ENCODE peak calls at places on chromosomes 12 and 14, in five cellular contexts. One of them, this sample, is unnamed.

GRCh38 chr14:73762375-73762822 is 48.2 kb upstream of the PNMA1 start:
- DNase-seq in neural progenitor cell: no peak
- DNase-seq in H1: no peak
- DNase-seq in kidney: no peak
- DNase-seq in mesendoderm: no peak
- DNase-seq in this sample: no peak

GRCh38 chr12:60201891-60202290 is 606.1 kb downstream of the SLC16A7 start:
- DNase-seq in H1: no peak
- DNase-seq in mesendoderm: no peak
- DNase-seq in kidney: no peak
- DNase-seq in neural progenitor cell: no peak
- DNase-seq in this sample: no peak

GRCh38 chr12:45234134-45234865 is 18.4 kb downstream of the ANO6 start:
- DNase-seq in neural progenitor cell: peak; percentile 61
- DNase-seq in kidney: no peak
- DNase-seq in mesendoderm: peak; percentile 97
- DNase-seq in H1: no peak
- DNase-seq in this sample: peak; percentile 91

GRCh38 chr14:74852922-74853530 is 22.9 kb downstream of the PROX2 start:
- DNase-seq in mesendoderm: no peak
- DNase-seq in H1: no peak
- DNase-seq in kidney: no peak
- DNase-seq in neural progenitor cell: no peak
- DNase-seq in this sample: no peak

GRCh38 chr12:47747596-47748506 is 10.8 kb downstream of the RAPGEF3 start:
- DNase-seq in kidney: no peak
- DNase-seq in H1: no peak
- DNase-seq in neural progenitor cell: no peak
- DNase-seq in mesendoderm: no peak
- DNase-seq in this sample: no peak

GRCh38 chr14:39180553-39180952 is 5.5 kb downstream of the PNN start:
- DNase-seq in kidney: no peak
- DNase-seq in neural progenitor cell: no peak
- DNase-seq in mesendoderm: no peak
- DNase-seq in H1: no peak
- DNase-seq in this sample: no peak

GRCh38 chr12:52521175-52521574 is 981 bp upstream of the KRT5 start:
- DNase-seq in mesendoderm: peak; percentile 70
- DNase-seq in neural progenitor cell: no peak
- DNase-seq in kidney: no peak
- DNase-seq in H1: peak; percentile 45
- DNase-seq in this sample: peak; percentile 77

GRCh38 chr12:45893240-45893639 is 97.1 kb downstream of the SCAF11 start:
- DNase-seq in neural progenitor cell: peak; percentile 73
- DNase-seq in mesendoderm: peak; percentile 74
- DNase-seq in kidney: no peak
- DNase-seq in H1: no peak
- DNase-seq in this sample: peak; percentile 80

GRCh38 chr14:61493996-61494395 is 172.6 kb downstream of the PRKCH start:
- DNase-seq in neural progenitor cell: no peak
- DNase-seq in kidney: no peak
- DNase-seq in mesendoderm: no peak
- DNase-seq in H1: no peak
- DNase-seq in this sample: no peak

GRCh38 chr12:19154696-19155095 is 25.2 kb downstream of the PLEKHA5 start:
- DNase-seq in H1: no peak
- DNase-seq in kidney: no peak
- DNase-seq in neural progenitor cell: no peak
- DNase-seq in mesendoderm: no peak
- DNase-seq in this sample: no peak

GRCh38 chr14:64906022-64906421 is 8.2 kb upstream of the CHURC1 start:
- DNase-seq in H1: no peak
- DNase-seq in neural progenitor cell: no peak
- DNase-seq in mesendoderm: no peak
- DNase-seq in kidney: no peak
- DNase-seq in this sample: no peak

GRCh38 chr12:119683413-119683812 is 15.5 kb downstream of the PRKAB1 start:
- DNase-seq in neural progenitor cell: no peak
- DNase-seq in mesendoderm: no peak
- DNase-seq in H1: no peak
- DNase-seq in kidney: no peak
- DNase-seq in this sample: no peak

GRCh38 chr14:102249041-102249440 is 55.9 kb downstream of the MOK start:
- DNase-seq in neural progenitor cell: no peak
- DNase-seq in H1: no peak
- DNase-seq in kidney: no peak
- DNase-seq in mesendoderm: peak; percentile 28
- DNase-seq in this sample: no peak

GRCh38 chr12:106711316-106711715 is 63.2 kb upstream of the RIC8B start:
- DNase-seq in kidney: no peak
- DNase-seq in mesendoderm: no peak
- DNase-seq in neural progenitor cell: no peak
- DNase-seq in H1: no peak
- DNase-seq in this sample: no peak

GRCh38 chr12:122895290-122895689 is 634 bp downstream of the VPS37B start:
- DNase-seq in H1: no peak
- DNase-seq in mesendoderm: no peak
- DNase-seq in kidney: no peak
- DNase-seq in neural progenitor cell: no peak
- DNase-seq in this sample: no peak

GRCh38 chr14:90905531-90905930 is 89.3 kb upstream of the TTC7B start:
- DNase-seq in neural progenitor cell: no peak
- DNase-seq in H1: no peak
- DNase-seq in mesendoderm: no peak
- DNase-seq in kidney: no peak
- DNase-seq in this sample: no peak

GRCh38 chr12:124720687-124721500 is 142.8 kb downstream of the SCARB1 start:
- DNase-seq in mesendoderm: no peak
- DNase-seq in neural progenitor cell: no peak
- DNase-seq in kidney: peak; percentile 86
- DNase-seq in H1: no peak
- DNase-seq in this sample: no peak

GRCh38 chr14:85234626-85235025 is 295.3 kb upstream of the FLRT2 start:
- DNase-seq in mesendoderm: peak; percentile 36
- DNase-seq in H1: no peak
- DNase-seq in kidney: no peak
- DNase-seq in neural progenitor cell: no peak
- DNase-seq in this sample: no peak

GRCh38 chr12:53591301-53592206 is 34.6 kb downstream of the ATF7 start:
- DNase-seq in neural progenitor cell: peak; percentile 20
- DNase-seq in mesendoderm: no peak
- DNase-seq in kidney: no peak
- DNase-seq in H1: no peak
- DNase-seq in this sample: no peak
- H3K27ac ChIP-seq in neural progenitor cell: peak overlapping the region; percentile 68
- H3K27ac ChIP-seq in mesendoderm: no peak overlapping the region
- H3K27ac ChIP-seq in kidney: no peak overlapping the region
- H3K27ac ChIP-seq in H1: no peak overlapping the region
- H3K27ac ChIP-seq in this sample: peak overlapping the region; percentile 3

DNA sequence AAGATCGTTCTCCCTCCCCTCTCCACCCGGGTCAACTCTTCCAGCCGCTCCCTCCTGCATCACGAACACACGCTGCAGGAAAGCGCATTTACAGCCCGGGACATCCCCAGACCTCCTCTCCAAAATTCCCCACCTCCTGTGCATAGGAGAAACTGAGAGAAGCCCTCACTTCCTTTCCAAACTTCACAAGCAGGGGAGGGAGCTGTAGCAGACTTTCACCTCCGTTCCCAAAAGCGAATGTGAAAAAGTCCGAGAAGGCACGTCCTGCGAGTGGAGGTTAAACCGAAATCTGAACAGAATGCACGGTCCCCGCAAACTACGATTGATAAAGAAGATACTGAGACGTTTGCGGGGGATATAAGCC is 467 bp downstream of the BCAT1 start:
- DNase-seq in neural progenitor cell: peak; percentile 45
- DNase-seq in mesendoderm: peak; percentile 83
- DNase-seq in kidney: no peak
- DNase-seq in H1: peak; percentile 57
- DNase-seq in this sample: peak; percentile 81
- H3K9ac ChIP-seq in neural progenitor cell: peak overlapping the region; percentile 75
- H3K9ac ChIP-seq in mesendoderm: peak overlapping the region; percentile 93
- H3K9ac ChIP-seq in kidney: no peak overlapping the region
- H3K9ac ChIP-seq in H1: peak overlapping the region; percentile 98
- H3K9ac ChIP-seq in this sample: peak overlapping the region; percentile 88

GRCh38 chr14:22539831-22540230 is 49.2 kb downstream of the DAD1 start:
- DNase-seq in mesendoderm: no peak
- DNase-seq in neural progenitor cell: no peak
- DNase-seq in kidney: no peak
- DNase-seq in H1: no peak
- DNase-seq in this sample: no peak

GRCh38 chr14:22540286-22540685 is 48.7 kb downstream of the DAD1 start:
- DNase-seq in H1: no peak
- DNase-seq in neural progenitor cell: no peak
- DNase-seq in mesendoderm: no peak
- DNase-seq in kidney: no peak
- DNase-seq in this sample: no peak

GRCh38 chr14:22537436-22538310 is 51.4 kb downstream of the DAD1 start:
- DNase-seq in mesendoderm: no peak
- DNase-seq in kidney: no peak
- DNase-seq in H1: no peak
- DNase-seq in neural progenitor cell: no peak
- DNase-seq in this sample: no peak

GRCh38 chr14:22536853-22537338 is 52.1 kb downstream of the DAD1 start:
- DNase-seq in mesendoderm: peak; percentile 85
- DNase-seq in kidney: peak; percentile 78
- DNase-seq in neural progenitor cell: no peak
- DNase-seq in H1: no peak
- DNase-seq in this sample: no peak

DNA sequence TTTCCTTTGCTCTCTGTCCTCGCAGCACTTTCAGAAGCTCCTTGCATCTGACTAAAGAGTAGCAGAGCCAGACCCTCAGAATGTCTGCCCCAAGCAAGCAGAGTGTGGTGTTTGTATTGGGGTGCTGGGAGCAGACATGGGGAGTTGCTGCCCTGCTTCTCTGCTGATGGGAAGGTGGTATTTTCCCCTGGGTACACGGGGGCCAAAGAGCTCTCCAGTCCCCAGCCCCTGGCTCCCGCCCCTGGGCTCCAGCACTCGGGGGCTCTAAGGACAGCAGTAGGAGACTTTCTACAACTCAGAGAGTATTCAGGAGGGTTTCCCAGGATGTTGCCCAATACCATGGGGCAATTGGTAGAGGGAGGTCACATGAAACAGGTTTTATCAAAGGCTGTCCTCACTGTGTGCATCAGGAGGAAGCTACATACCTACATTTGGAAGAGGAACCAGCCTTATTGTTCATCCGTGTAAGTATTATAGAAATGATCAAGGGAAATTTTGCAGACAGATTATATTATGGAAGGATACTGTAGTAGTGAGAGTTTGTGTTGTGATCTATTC is 50.3 kb downstream of the DAD1 start:
- DNase-seq in neural progenitor cell: no peak
- DNase-seq in kidney: no peak
- DNase-seq in mesendoderm: no peak
- DNase-seq in H1: no peak
- DNase-seq in this sample: no peak
- H3K4me3 ChIP-seq in neural progenitor cell: no peak overlapping the region
- H3K4me3 ChIP-seq in kidney: no peak overlapping the region
- H3K4me3 ChIP-seq in mesendoderm: no peak overlapping the region
- H3K4me3 ChIP-seq in H1: no peak overlapping the region
- H3K4me3 ChIP-seq in this sample: no peak overlapping the region

DNA sequence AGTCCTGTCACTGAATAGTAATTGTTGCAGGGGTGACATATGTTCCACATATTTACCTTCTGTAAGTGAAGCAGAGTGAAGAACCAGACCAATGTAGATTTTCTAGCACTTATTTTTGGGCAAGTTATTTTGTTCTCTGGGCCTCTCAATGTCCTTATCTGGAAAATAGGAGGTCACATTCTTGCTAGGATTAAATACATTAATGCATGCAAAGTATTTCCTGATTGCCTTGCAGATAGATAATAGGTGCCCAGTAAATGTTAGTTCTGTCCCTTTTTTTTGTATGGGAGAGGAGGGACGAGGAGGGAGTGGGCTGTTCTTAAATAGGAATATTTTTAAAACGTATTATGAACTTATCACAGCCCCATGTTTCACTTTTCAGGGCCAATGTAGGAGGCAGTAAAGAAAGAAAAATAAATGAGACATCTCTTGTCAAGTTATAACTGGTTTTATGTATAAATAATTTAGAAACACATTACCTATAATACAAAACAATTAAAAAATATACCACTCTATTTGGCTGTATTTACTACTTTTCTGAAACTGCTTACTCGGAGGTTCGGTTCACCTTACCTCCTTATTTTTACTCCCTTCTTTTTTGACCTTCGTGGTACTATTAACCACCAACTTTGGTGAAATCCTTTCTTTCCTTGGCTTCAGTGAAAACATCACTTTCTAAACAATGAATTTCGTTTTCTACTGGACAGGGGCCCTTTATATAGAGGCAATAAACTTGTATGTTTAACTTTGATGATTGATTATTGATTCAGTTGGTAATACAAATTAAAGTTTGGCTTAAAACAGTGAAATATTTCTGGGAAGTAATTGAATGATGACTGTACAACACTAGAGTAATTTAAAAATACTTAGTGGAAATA is 41.9 kb downstream of the DIP2B start:
- DNase-seq in mesendoderm: peak; percentile 61
- DNase-seq in H1: no peak
- DNase-seq in kidney: no peak
- DNase-seq in neural progenitor cell: no peak
- DNase-seq in this sample: no peak
- H3K27ac ChIP-seq in mesendoderm: no peak overlapping the region
- H3K27ac ChIP-seq in H1: no peak overlapping the region
- H3K27ac ChIP-seq in kidney: no peak overlapping the region
- H3K27ac ChIP-seq in neural progenitor cell: no peak overlapping the region
- H3K27ac ChIP-seq in this sample: no peak overlapping the region

DNA sequence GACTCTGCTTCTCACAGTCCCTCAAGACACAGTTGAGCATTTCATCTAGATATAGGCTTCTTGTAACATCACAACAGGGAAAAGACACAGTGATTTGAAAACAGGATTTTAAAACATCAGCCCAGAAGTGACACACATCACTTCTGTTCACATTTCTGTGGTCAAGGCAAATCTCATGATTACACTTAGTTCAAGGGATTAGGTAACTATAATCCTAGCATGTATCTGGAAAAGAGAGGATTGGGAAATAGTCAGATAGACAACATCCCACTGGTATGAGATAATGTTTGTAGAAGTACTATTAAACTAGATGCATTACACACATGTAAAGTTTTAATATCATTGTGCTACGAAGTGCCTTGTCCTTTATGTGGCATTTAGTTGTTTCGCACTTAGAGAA is 252.6 kb upstream of the PRKD1 start:
- DNase-seq in mesendoderm: no peak
- DNase-seq in kidney: no peak
- DNase-seq in neural progenitor cell: no peak
- DNase-seq in H1: no peak
- DNase-seq in this sample: no peak
- H3K9ac ChIP-seq in mesendoderm: no peak overlapping the region
- H3K9ac ChIP-seq in kidney: no peak overlapping the region
- H3K9ac ChIP-seq in neural progenitor cell: no peak overlapping the region
- H3K9ac ChIP-seq in H1: no peak overlapping the region
- H3K9ac ChIP-seq in this sample: no peak overlapping the region

This sample was measured in endodermal cell.